ENCODE peak calls at places on chromosomes 5 and 9, in five cellular contexts. One of them, this sample, is unnamed.

GRCh38 chr9:135939351-135940265 is 21.6 kb downstream of the UBAC1 start:
- DNase-seq in HepG2: no peak
- DNase-seq in HCT116: no peak
- DNase-seq in GM23338: no peak
- DNase-seq in K562: no peak
- DNase-seq in this sample: no peak

GRCh38 chr5:157857821-157858526 is 971 bp downstream of the CLINT1 start:
- DNase-seq in GM23338: no peak
- DNase-seq in HepG2: no peak
- DNase-seq in K562: no peak
- DNase-seq in HCT116: no peak
- DNase-seq in this sample: no peak

GRCh38 chr5:54517174-54517511 is 416 bp upstream of the SNX18 start:
- DNase-seq in HepG2: no peak
- DNase-seq in HCT116: no peak
- DNase-seq in GM23338: no peak
- DNase-seq in K562: no peak
- DNase-seq in this sample: no peak

GRCh38 chr5:9653061-9653460 is 22.9 kb upstream of the TAS2R1 start:
- DNase-seq in HepG2: no peak
- DNase-seq in GM23338: no peak
- DNase-seq in HCT116: no peak
- DNase-seq in K562: no peak
- DNase-seq in this sample: no peak

GRCh38 chr5:115857621-115858349 is 16.1 kb downstream of the AP3S1 start:
- DNase-seq in HCT116: no peak
- DNase-seq in K562: no peak
- DNase-seq in GM23338: no peak
- DNase-seq in HepG2: no peak
- DNase-seq in this sample: no peak

GRCh38 chr5:167050568-167051214 is 1240.8 kb upstream of the WWC1 start:
- DNase-seq in K562: no peak
- DNase-seq in HepG2: no peak
- DNase-seq in GM23338: peak; percentile 79
- DNase-seq in HCT116: no peak
- DNase-seq in this sample: no peak

GRCh38 chr5:2750026-2750757 is 1.3 kb downstream of the IRX2 start:
- DNase-seq in HCT116: no peak
- DNase-seq in K562: no peak
- DNase-seq in HepG2: no peak
- DNase-seq in GM23338: peak; percentile 93
- DNase-seq in this sample: no peak

GRCh38 chr9:118305371-118305770 is 601.2 kb downstream of the TLR4 start:
- DNase-seq in GM23338: no peak
- DNase-seq in HepG2: no peak
- DNase-seq in HCT116: no peak
- DNase-seq in K562: no peak
- DNase-seq in this sample: no peak

GRCh38 chr9:108724122-108724521 is 131.7 kb downstream of the ACTL7B start:
- DNase-seq in HCT116: no peak
- DNase-seq in GM23338: no peak
- DNase-seq in HepG2: no peak
- DNase-seq in K562: no peak
- DNase-seq in this sample: no peak

GRCh38 chr9:22855956-22856355 is 409.3 kb downstream of the DMRTA1 start:
- DNase-seq in HepG2: no peak
- DNase-seq in K562: no peak
- DNase-seq in HCT116: no peak
- DNase-seq in GM23338: no peak
- DNase-seq in this sample: no peak

GRCh38 chr9:138112791-138113600 is 235.4 kb downstream of the CACNA1B start:
- DNase-seq in K562: no peak
- DNase-seq in GM23338: peak; percentile 19
- DNase-seq in HepG2: no peak
- DNase-seq in HCT116: no peak
- DNase-seq in this sample: no peak

GRCh38 chr9:131449276-131449675 is 53.4 kb upstream of the POMT1 start:
- DNase-seq in GM23338: no peak
- DNase-seq in HCT116: no peak
- DNase-seq in K562: no peak
- DNase-seq in HepG2: no peak
- DNase-seq in this sample: no peak

GRCh38 chr9:23538060-23538387 is 288.0 kb downstream of the ELAVL2 start:
- DNase-seq in GM23338: peak; percentile 25
- DNase-seq in HepG2: no peak
- DNase-seq in K562: no peak
- DNase-seq in HCT116: no peak
- DNase-seq in this sample: no peak

DNA sequence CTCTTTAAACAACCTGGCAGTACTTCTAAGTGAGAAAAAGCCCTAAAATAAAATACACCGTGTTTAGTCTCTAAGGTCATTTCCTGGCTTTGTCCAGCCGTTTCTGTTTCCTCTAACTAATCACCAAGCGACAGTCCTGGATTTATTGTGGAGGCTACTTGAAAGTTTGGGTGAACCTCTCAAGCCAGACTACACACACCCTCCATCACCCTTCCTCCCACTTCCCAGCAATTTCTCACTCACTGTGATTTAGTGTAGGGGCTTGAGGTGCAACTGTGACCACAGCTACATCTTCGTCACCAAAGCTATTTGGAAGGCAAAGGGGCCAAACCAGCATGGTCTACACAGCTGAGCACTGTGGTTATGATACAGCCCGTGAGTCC is 240.0 kb upstream of the SLC24A2 start:
- DNase-seq in GM23338: no peak
- DNase-seq in K562: no peak
- DNase-seq in HepG2: no peak
- DNase-seq in HCT116: no peak
- DNase-seq in this sample: no peak
- TF ChIP-seq REST in GM23338: no peak
- TF ChIP-seq REST in K562: no peak
- TF ChIP-seq REST in HepG2: no peak
- TF ChIP-seq REST in HCT116: no peak
- TF ChIP-seq REST in this sample: no peak

DNA sequence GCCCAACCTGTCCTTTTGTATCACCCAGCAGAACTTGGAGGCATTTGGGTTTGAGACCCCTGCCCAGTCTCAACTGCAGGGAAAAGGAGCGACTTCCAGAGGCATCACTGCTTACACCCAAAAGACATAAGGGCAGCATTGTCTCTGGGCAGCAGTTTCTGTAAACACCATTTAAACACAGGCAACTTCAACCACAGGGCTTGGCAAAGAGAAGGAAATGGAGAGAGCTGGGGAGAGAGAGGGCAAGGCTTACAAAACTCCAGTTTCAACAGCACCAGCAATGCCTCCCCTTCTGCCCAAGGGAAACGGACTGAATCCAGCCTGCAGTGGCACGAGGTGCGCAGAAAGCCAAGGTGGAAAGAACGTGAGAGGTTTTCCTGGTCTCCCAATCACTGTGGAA is 147.6 kb downstream of the ROR2 start:
- DNase-seq in HCT116: no peak
- DNase-seq in K562: no peak
- DNase-seq in GM23338: no peak
- DNase-seq in HepG2: no peak
- DNase-seq in this sample: no peak
- TF ChIP-seq EZH2 in HCT116: no peak
- TF ChIP-seq EZH2 in K562: no peak
- TF ChIP-seq EZH2 in GM23338: no peak
- TF ChIP-seq EZH2 in HepG2: no peak
- TF ChIP-seq EZH2 in this sample: no peak

GRCh38 chr5:125176005-125176390 is 429.6 kb upstream of the ZNF608 start:
- DNase-seq in GM23338: no peak
- DNase-seq in HepG2: no peak
- DNase-seq in K562: no peak
- DNase-seq in HCT116: no peak
- DNase-seq in this sample: no peak
- TF ChIP-seq REST in GM23338: no peak
- TF ChIP-seq REST in HepG2: no peak
- TF ChIP-seq REST in K562: no peak
- TF ChIP-seq REST in HCT116: no peak
- TF ChIP-seq REST in this sample: no peak

DNA sequence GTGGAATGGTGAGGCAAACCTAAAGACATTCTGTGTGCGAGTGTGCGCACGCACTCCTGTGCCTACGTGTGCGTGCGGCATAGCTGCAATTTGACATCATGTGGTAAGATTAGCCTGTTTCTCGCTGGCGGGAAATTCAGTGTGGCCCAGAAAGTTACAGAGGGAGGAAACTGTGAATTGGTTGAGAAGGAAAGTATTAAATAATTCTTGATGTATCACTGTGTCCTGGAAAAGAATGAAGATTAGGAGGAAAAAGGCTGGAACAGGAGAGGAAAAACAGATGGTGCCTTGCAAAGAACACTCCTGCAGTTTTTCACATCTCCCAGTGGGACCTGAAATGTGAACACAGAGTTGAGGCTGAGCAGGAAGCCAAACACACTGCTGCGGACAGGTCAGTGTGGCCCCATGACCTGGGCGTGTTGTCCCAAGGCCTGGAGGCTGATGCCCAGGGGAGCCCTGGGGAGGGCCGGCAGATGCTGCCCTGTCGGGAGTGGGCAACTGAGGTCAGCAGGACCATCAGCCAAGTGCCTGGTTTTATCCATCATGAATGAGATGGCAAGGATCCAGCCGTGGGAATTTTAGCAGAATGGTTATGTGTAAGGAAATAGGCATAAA is 108.3 kb downstream of the GAS1 start:
- DNase-seq in GM23338: no peak
- DNase-seq in HCT116: no peak
- DNase-seq in HepG2: no peak
- DNase-seq in K562: no peak
- DNase-seq in this sample: no peak
- TF ChIP-seq EZH2 in GM23338: no peak
- TF ChIP-seq EZH2 in HCT116: no peak
- TF ChIP-seq EZH2 in HepG2: no peak
- TF ChIP-seq EZH2 in K562: no peak
- TF ChIP-seq EZH2 in this sample: no peak

DNA sequence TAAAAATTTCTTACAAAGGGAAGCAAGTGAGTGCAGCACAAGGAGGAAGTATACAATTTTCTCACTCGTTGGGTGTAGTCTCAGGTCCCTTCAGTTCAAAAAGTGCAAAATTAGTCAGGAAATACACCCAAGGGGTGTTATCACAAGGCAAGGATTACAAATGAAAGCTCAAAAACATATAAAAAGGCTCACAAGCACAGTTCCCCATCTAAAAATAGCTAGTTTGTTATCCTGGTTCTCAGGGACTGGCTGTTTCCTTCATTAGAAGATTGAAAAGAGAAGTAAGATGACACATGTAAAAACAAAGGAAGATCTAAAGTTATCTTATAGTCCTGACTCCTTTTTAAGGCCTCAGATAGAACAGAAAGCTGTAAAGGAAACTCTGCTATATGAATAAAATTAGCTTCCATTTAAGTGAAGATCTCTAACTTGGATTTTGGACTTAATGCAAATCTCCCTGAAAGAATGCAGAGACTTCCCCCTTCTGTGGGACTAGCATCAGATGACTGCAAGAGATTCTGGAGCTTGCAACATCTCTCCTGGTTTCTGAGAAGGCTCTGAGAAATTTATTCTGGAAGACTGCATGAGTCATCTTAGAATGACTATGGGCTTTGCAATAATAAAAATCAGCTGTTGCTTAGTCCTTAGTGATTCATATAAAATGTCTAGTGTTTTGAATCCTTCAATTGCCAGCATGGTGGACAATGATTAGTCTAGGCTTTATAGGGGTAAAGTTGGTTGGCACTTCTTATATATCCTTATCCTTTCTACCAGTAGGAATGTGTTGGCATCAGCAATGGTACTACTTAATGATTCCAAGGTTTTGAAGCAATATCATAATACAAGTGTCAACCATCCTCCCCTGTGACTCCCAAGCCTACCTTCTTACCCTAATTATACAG is 25.4 kb downstream of the DAB2 start:
- DNase-seq in GM23338: peak; percentile 11
- DNase-seq in HCT116: peak; percentile 32
- DNase-seq in K562: peak; percentile 43
- DNase-seq in HepG2: peak; percentile 30
- DNase-seq in this sample: no peak
- TF ChIP-seq REST in GM23338: no peak
- TF ChIP-seq REST in HCT116: no peak
- TF ChIP-seq REST in K562: no peak
- TF ChIP-seq REST in HepG2: no peak
- TF ChIP-seq REST in this sample: no peak

GRCh38 chr5:171309526-171310333 is 682 bp downstream of the TLX3 start:
- DNase-seq in K562: no peak
- DNase-seq in HepG2: no peak
- DNase-seq in GM23338: no peak
- DNase-seq in HCT116: peak; percentile 42
- DNase-seq in this sample: no peak
- TF ChIP-seq EZH2 in K562: no peak
- TF ChIP-seq EZH2 in HepG2: no peak
- TF ChIP-seq EZH2 in GM23338: peak; percentile 72
- TF ChIP-seq EZH2 in HCT116: no peak
- TF ChIP-seq EZH2 in this sample: no peak

DNA sequence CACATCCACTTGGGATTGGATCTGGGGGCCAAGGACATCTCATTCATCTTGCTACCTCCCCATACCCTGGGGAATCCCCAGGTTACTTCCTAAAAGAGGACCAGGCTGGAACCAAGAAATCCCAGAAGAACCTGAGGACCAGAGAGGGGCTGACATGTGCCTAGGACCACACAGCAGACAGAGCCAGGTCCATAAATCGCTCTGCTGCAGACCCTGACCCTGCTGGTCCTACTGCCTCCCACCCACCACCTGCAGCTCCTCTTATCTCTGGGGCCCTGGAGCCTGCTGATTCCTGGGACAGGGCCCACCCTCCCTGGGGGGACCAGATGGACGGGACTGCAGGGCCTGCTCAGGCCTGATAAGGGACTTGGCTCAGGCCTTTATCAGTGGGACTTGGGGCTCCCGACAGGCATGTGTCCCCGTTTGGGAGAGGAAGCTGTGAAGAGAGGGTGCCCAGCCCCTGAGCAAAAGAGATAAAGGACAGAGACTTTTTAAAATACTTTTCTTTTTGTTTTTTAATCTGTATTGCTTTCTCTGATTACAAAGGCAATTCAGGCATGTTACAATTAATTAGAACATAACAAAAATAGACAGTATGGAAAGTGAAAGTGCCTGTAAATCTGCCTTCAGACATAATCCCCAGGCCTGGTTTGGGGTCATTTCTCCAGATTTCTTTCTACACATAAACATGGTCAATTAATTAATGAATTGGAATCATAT is 101.3 kb upstream of the LARP1 start:
- DNase-seq in GM23338: no peak
- DNase-seq in K562: peak; percentile 99
- DNase-seq in HCT116: no peak
- DNase-seq in HepG2: no peak
- DNase-seq in this sample: no peak
- TF ChIP-seq REST in GM23338: no peak
- TF ChIP-seq REST in K562: no peak
- TF ChIP-seq REST in HCT116: no peak
- TF ChIP-seq REST in HepG2: no peak
- TF ChIP-seq REST in this sample: no peak